ENCODE peak calls at places on chromosomes 7 and 10, in seven cellular contexts. S is OCI-LY7, V is uterus, P is brain microvascular endothelial cell, M is RWPE1, I is AG04450, A is omental fat pad. W is an unnamed sample.

GRCh38 chr7:4875391-4875790 is 8.1 kb downstream of the RADIL start:
- DNase-seq in S (no peak), V (no peak), P (no peak), M (no peak), I (no peak), A (no peak), W (no peak)

GRCh38 chr7:106895246-106895864 is 30.3 kb downstream of the PIK3CG start:
- DNase-seq in S (peak), V (no peak), P (no peak), M (no peak), I (no peak), A (no peak), W (no peak)

GRCh38 chr7:37117261-37117660 is 331.4 kb downstream of the ELMO1 start:
- DNase-seq in S (no peak), V (no peak), P (no peak), M (no peak), I (no peak), A (no peak), W (no peak)

GRCh38 chr7:143397710-143398530 is 10.7 kb downstream of the EPHA1 start:
- DNase-seq in S (no peak), V (no peak), P (no peak), M (no peak), I (no peak), A (peak), W (no peak)

GRCh38 chr7:646951-647350 is 79.5 kb upstream of the DNAAF5 start:
- DNase-seq in S (no peak), V (no peak), P (no peak), M (no peak), I (no peak), A (no peak), W (no peak)

GRCh38 chr7:70725448-70725847 is 406.5 kb upstream of the GALNT17 start:
- DNase-seq in S (no peak), V (no peak), P (no peak), M (no peak), I (no peak), A (no peak), W (no peak)

GRCh38 chr10:110495731-110496552 is 1.8 kb upstream of the DUSP5 start:
- DNase-seq in S (no peak), V (peak), P (peak), M (peak), I (peak), A (peak), W (no peak)

GRCh38 chr7:156116514-156116913 is 304.3 kb upstream of the SHH start:
- DNase-seq in S (no peak), V (no peak), P (no peak), M (no peak), I (no peak), A (no peak), W (no peak)

GRCh38 chr7:19621740-19622139 is 87.1 kb downstream of the POLR1F start:
- DNase-seq in S (no peak), V (no peak), P (peak), M (peak), I (no peak), A (no peak), W (no peak)

GRCh38 chr7:923108-924041 is 31.1 kb downstream of the ADAP1 start:
- DNase-seq in S (peak), V (no peak), P (peak), M (no peak), I (no peak), A (no peak), W (peak)

GRCh38 chr7:111763221-111763791 is 201.0 kb upstream of the IMMP2L start:
- DNase-seq in S (peak), V (no peak), P (peak), M (peak), I (peak), A (no peak), W (no peak)

GRCh38 chr7:44473295-44473694 is 17.2 kb downstream of the NUDCD3 start:
- DNase-seq in S (no peak), V (no peak), P (peak), M (peak), I (no peak), A (no peak), W (no peak)

DNA sequence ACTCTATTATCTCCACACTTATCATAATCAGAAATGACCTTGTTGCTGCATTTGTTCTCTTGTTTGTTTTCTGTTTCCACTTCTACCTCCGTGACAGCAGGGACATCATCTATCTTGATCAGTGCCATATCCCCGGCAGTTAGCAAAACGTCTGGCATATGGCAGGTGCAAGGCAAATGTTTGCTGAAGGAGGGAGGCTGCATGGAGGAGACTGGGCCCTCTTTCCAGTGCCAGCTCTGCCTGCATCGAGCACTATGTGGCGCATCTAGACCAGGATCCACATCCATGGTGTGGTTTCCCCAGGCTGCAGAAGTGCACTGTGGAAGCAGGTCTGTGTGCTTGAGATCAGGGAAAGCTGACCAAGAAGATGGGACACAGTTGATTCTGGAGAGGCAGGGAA is 181.2 kb downstream of the KCNMA1 start:
- DNase-seq in S (no peak), V (no peak), P (no peak), M (no peak), I (no peak), A (no peak), W (no peak)
- TF ChIP-seq CTCF in S (no peak), V (no peak), P (no peak), M (no peak), I (no peak), A (no peak), W (no peak)

DNA sequence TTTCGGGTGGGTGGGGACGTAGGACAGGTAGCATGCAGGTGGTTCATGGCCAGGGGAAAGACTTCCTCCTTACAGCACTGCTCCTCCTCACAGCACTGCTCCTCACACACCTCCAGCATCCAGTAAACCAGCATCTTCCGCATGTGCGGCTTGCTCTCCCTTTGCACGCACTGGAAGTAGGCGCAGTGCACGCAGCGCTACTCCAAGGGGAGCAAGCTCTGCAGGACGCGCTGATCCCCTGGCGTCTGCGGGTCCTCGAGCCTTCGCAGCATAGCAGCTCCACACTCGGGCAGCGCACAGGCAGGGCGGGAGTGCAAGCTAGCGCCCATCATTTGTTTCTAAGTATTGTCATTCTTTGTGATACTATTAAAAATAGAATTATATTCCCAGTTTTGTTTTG is 30.5 kb upstream of the MAP3K8 start:
- DNase-seq in S (no peak), V (no peak), P (no peak), M (no peak), I (no peak), A (no peak), W (no peak)
- TF ChIP-seq CTCF in S (no peak), V (no peak), P (no peak), M (no peak), I (no peak), A (no peak), W (no peak)

GRCh38 chr10:104337985-104338735 is at the start of gene ITPRIP:
- DNase-seq in S (peak), V (peak), P (peak), M (peak), I (no peak), A (peak), W (peak)
- TF ChIP-seq CTCF in S (peak), V (peak), P (peak), M (no peak), I (peak), A (no peak), W (no peak)

DNA sequence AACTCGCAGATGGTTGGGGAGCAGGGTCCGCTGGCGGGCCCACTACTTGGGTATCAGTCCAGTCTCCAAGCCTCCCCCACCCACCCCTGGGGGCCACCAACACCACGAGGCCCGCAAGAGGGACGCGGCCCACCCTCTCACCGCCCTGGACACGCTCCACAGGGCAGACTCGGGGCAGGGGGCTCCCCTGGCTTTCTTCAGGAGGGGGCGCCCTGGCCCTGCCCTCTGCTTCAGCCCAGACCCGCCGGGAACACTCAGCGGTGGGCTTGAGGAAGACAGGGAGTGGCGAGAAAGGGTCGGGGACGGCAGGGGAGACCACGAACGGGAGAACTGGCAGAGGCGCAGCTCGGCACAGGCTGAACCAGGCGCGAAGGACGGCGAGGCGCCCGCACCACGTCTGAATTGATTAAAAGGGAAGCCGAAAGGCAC is 1.6 kb downstream of the IGF2BP3 start:
- DNase-seq in S (peak), V (no peak), P (no peak), M (no peak), I (no peak), A (no peak), W (no peak)
- TF ChIP-seq CTCF in S (no peak), V (no peak), P (no peak), M (no peak), I (no peak), A (no peak), W (no peak)

GRCh38 chr10:23293145-23293724 is 51.4 kb downstream of the C10orf67 start:
- DNase-seq in S (peak), V (no peak), P (peak), M (peak), I (no peak), A (no peak), W (no peak)
- TF ChIP-seq CTCF in S (peak), V (no peak), P (peak), M (peak), I (peak), A (no peak), W (peak)

DNA sequence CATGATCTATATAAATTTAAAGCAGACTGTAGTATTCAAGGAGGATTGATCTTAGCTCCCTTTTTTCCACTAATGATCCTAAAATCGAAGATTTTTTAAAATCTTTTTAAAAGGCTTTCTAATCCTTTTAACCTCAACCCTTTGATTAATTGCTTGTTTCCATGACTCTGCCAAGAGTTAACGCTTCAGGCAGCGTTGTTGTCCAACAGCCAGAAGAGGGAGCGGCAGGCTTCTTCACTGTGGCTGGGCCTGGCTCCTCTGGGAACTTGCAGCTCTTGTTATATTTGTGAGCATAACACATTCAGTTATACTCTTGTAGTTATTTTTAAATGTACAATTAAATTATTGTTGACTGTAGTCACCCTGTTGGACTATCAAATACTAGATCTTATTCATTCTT is 26.3 kb downstream of the CRCP start:
- DNase-seq in S (no peak), V (peak), P (peak), M (peak), I (no peak), A (no peak), W (peak)
- TF ChIP-seq CTCF in S (peak), V (peak), P (peak), M (no peak), I (peak), A (no peak), W (peak)

GRCh38 chr10:82221750-82222149 is 346.8 kb downstream of the NRG3 start:
- DNase-seq in S (no peak), V (no peak), P (no peak), M (no peak), I (no peak), A (no peak), W (no peak)
- TF ChIP-seq CTCF in S (peak), V (no peak), P (no peak), M (no peak), I (no peak), A (no peak), W (no peak)

GRCh38 chr10:6173203-6173602 is 29.5 kb upstream of the PFKFB3 start:
- DNase-seq in S (peak), V (no peak), P (no peak), M (no peak), I (no peak), A (no peak), W (no peak)
- TF ChIP-seq CTCF in S (peak), V (no peak), P (peak), M (no peak), I (peak), A (no peak), W (no peak)

GRCh38 chr7:97145068-97145467 is 27.6 kb downstream of the SDHAF3 start:
- DNase-seq in S (peak), V (no peak), P (no peak), M (peak), I (no peak), A (no peak), W (no peak)
- TF ChIP-seq CTCF in S (peak), V (no peak), P (no peak), M (peak), I (peak), A (no peak), W (peak)

DNA sequence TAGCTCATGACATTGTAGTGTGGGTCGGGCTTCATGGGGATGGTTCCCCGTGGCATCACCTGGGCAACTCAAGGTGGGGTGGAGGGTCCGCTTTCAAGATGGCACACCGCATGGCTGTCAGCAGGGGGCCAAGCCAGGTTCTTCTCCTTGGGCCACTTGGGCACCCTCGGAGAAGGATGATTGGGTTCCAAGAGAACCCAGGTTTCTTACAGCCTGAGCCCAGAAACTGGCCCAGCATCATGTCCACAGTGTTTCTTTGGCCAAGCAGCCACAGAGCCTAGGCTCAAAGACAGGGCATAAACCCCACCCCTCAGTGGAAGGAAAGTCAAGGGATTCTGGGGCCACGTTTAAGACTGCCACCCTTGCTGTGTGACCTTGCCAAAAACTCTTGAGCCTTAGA is 110.6 kb downstream of the PTPN20 start:
- DNase-seq in S (no peak), V (no peak), P (no peak), M (no peak), I (no peak), A (no peak), W (no peak)
- TF ChIP-seq CTCF in S (peak), V (no peak), P (peak), M (no peak), I (no peak), A (no peak), W (no peak)

W was measured in mesothelial cell of epicardium.